ENCODE peak calls at places on chromosomes 16 and 17, in ten cellular contexts. C is fibroblast of lung, Q is HFF-Myc, D is heart right ventricle, G is kidney epithelial cell, S is ovary, B is body of pancreas, L is BE2C, E is A549, Z is fibroblast of pulmonary artery. A is an unnamed sample.

GRCh38 chr16:85234310-85235235 is 122.3 kb upstream of the CIBAR2 start:
- DNase-seq in C (peak; percentile 88), Q (peak; percentile 46), D (peak; percentile 65), G (no peak), S (peak; percentile 92), B (peak; percentile 48), L (peak; percentile 85), E (peak; percentile 37), Z (peak; percentile 73), A (peak; percentile 86)

GRCh38 chr16:62665269-62665668 is 629.0 kb upstream of the CDH8 start:
- DNase-seq in C (no peak), Q (no peak), D (no peak), G (no peak), S (no peak), B (no peak), L (no peak), E (no peak), Z (no peak), A (no peak)

GRCh38 chr17:38701504-38702165 is 3.4 kb upstream of the MLLT6 start:
- DNase-seq in C (peak; percentile 26), Q (no peak), D (no peak), G (no peak), S (peak; percentile 50), B (peak; percentile 54), L (no peak), E (peak; percentile 55), Z (peak; percentile 70), A (peak; percentile 39)

GRCh38 chr17:64130559-64131001 is 636 bp upstream of the ERN1 start:
- DNase-seq in C (peak; percentile 48), Q (no peak), D (peak; percentile 66), G (no peak), S (peak; percentile 62), B (peak; percentile 43), L (no peak), E (no peak), Z (peak; percentile 85), A (peak; percentile 28)

GRCh38 chr17:5931611-5932010 is 138.6 kb upstream of the WSCD1 start:
- DNase-seq in C (peak; percentile 7), Q (no peak), D (no peak), G (no peak), S (no peak), B (no peak), L (no peak), E (no peak), Z (no peak), A (no peak)

GRCh38 chr16:49855822-49856740 is at the start of gene ZNF423:
- DNase-seq in C (no peak), Q (no peak), D (no peak), G (no peak), S (peak; percentile 57), B (no peak), L (peak; percentile 51), E (no peak), Z (peak; percentile 15), A (no peak)

GRCh38 chr16:56212144-56212543 is 20.9 kb downstream of the GNAO1 start:
- DNase-seq in C (no peak), Q (no peak), D (no peak), G (no peak), S (no peak), B (no peak), L (no peak), E (no peak), Z (no peak), A (no peak)

GRCh38 chr17:77400445-77400870 is 259.7 kb downstream of the SEC14L1 start:
- DNase-seq in C (no peak), Q (no peak), D (peak; percentile 62), G (no peak), S (peak; percentile 32), B (no peak), L (peak; percentile 96), E (no peak), Z (no peak), A (no peak)

GRCh38 chr16:51884773-51885172 is 662.2 kb downstream of the TOX3 start:
- DNase-seq in C (no peak), Q (no peak), D (no peak), G (no peak), S (no peak), B (no peak), L (no peak), E (no peak), Z (no peak), A (no peak)

GRCh38 chr17:38551121-38551520 is 54.6 kb downstream of the SRCIN1 start:
- DNase-seq in C (no peak), Q (no peak), D (no peak), G (no peak), S (no peak), B (no peak), L (no peak), E (no peak), Z (no peak), A (no peak)

GRCh38 chr16:86117756-86118155 is 218.8 kb downstream of the IRF8 start:
- DNase-seq in C (no peak), Q (no peak), D (no peak), G (no peak), S (no peak), B (no peak), L (peak; percentile 72), E (no peak), Z (no peak), A (peak; percentile 74)

GRCh38 chr16:70512456-70512855 is 10.9 kb downstream of the COG4 start:
- DNase-seq in C (peak; percentile 50), Q (no peak), D (no peak), G (no peak), S (no peak), B (no peak), L (no peak), E (peak; percentile 33), Z (no peak), A (no peak)

GRCh38 chr17:67016039-67016762 is 28.2 kb upstream of the CACNG1 start:
- DNase-seq in C (no peak), Q (no peak), D (no peak), G (no peak), S (no peak), B (no peak), L (no peak), E (no peak), Z (no peak), A (no peak)

GRCh38 chr17:76710863-76711611 is at the start of gene MXRA7:
- DNase-seq in C (peak; percentile 67), Q (no peak), D (peak; percentile 82), G (no peak), S (peak; percentile 86), B (peak; percentile 73), L (peak; percentile 86), E (peak; percentile 49), Z (peak; percentile 68), A (peak; percentile 78)

GRCh38 chr16:89123831-89124100 is 30.1 kb downstream of the ACSF3 start:
- DNase-seq in C (no peak), Q (no peak), D (no peak), G (no peak), S (no peak), B (no peak), L (no peak), E (no peak), Z (no peak), A (no peak)

GRCh38 chr16:49644143-49644460 is 211.8 kb downstream of the ZNF423 start:
- DNase-seq in C (no peak), Q (no peak), D (no peak), G (no peak), S (no peak), B (no peak), L (no peak), E (no peak), Z (peak; percentile 35), A (no peak)

GRCh38 chr17:7294614-7295153 is at the start of gene YBX2:
- DNase-seq in C (no peak), Q (no peak), D (peak; percentile 66), G (no peak), S (peak; percentile 34), B (peak; percentile 83), L (peak; percentile 22), E (peak; percentile 89), Z (no peak), A (peak; percentile 89)
- H3K4me3 ChIP-seq in C (no peak within 1 kb of the TSS), Q (no peak within 1 kb of the TSS), D (peak within 1 kb of the TSS; percentile 45), G (peak within 1 kb of the TSS; percentile 22), S (peak within 1 kb of the TSS; percentile 6), B (no peak within 1 kb of the TSS), L (no peak within 1 kb of the TSS), E (peak within 1 kb of the TSS; percentile 48), Z (no peak within 1 kb of the TSS), A (peak within 1 kb of the TSS; percentile 50)

DNA sequence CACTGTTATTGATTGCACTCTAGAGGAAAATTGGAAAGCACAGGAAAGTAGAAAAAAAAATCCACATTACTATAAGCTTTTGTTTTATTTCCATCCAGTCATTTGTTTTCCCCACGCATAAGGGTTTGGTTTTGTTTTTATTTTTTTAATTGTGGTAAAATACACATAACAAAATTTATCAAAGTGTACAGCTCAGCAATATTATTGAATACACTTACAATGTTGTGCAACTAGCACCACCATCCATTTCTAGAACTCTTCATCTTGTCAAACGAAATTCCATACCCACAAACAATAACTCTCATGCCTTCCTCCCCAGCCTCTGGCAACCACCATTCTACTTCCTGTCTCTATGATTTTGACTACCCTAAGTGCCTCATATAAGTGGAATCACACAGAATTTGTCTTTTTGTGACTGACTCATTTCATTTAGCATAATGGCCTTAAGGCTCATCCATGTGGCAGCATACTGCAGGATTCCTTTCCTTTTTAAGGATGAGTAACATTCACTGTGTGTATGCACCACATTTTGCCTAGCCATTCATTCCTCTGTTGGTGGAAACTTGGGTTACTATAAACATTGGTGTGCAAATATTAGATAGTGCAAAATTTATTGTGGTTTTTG is 11.1 kb downstream of the SPPL2C start:
- DNase-seq in C (no peak), Q (no peak), D (no peak), G (no peak), S (no peak), B (no peak), L (no peak), E (no peak), Z (no peak), A (no peak)
- TF ChIP-seq CTCF in C (no peak), Q (no peak), D (no peak), G (no peak), S (no peak), B (no peak), L (no peak), E (no peak), Z (no peak), A (no peak)

DNA sequence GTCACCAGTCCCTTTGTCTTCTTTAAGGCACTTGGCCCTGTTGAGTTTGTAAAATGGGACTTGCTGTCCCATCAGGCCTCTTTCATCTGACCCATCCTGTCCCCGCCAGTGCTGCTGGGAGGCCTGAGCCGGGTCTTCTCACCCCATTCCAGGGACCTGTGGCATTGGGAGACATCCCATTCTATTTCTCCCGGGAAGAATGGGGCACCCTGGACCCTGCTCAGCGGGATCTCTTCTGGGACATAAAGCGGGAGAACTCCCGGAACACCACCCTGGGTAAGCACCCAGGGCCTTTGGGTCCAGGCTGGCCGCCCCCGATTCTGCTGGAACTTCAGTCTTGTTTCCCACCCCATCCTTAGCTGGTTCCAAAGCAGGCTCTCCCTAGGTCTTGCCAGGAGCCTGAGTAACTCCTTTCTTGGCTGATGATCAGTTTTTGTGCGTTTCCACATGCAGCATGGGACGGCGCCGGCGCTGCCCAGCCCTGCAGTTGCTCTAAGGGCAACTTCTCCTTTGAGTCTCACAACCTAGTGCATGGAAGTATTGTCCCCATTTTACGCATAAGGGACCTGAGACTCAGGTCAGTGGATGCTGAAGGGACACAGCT is 4.1 kb downstream of the ZNF213 start:
- DNase-seq in C (no peak), Q (no peak), D (no peak), G (no peak), S (no peak), B (no peak), L (no peak), E (no peak), Z (no peak), A (no peak)
- H3K4me3 ChIP-seq in C (no peak overlapping the region), Q (no peak overlapping the region), D (no peak overlapping the region), G (no peak overlapping the region), S (no peak overlapping the region), B (no peak overlapping the region), L (no peak overlapping the region), E (no peak overlapping the region), Z (no peak overlapping the region), A (no peak overlapping the region)

GRCh38 chr17:35242158-35242804 is 591 bp upstream of the SLFN5 start:
- DNase-seq in C (peak; percentile 54), Q (no peak), D (peak; percentile 54), G (no peak), S (peak; percentile 60), B (peak; percentile 91), L (no peak), E (peak; percentile 69), Z (peak; percentile 39), A (peak; percentile 58)
- TF ChIP-seq CTCF in C (peak; percentile 8), Q (peak; percentile 2), D (peak; percentile 43), G (peak; percentile 34), S (no peak), B (peak; percentile 79), L (no peak), E (no peak), Z (peak; percentile 14), A (peak; percentile 25)